ENCODE peak calls at places on chromosomes 7 and 10, in seven cellular contexts. One of them, this sample, is unnamed.

GRCh38 chr7:101210143-101210542 is 7.2 kb downstream of the PLOD3 start:
- DNase-seq in NCI-H2171: no peak
- DNase-seq in heart right ventricle: no peak
- DNase-seq in transverse colon: no peak
- DNase-seq in choroid plexus epithelial cell: no peak
- DNase-seq in activated naive CD4-positive, alpha-beta T cell: no peak
- DNase-seq in BJ: no peak
- DNase-seq in this sample: no peak

GRCh38 chr7:148607151-148607661 is 16.6 kb downstream of the C7orf33 start:
- DNase-seq in transverse colon: no peak
- DNase-seq in heart right ventricle: no peak
- DNase-seq in BJ: no peak
- DNase-seq in activated naive CD4-positive, alpha-beta T cell: no peak
- DNase-seq in choroid plexus epithelial cell: no peak
- DNase-seq in NCI-H2171: no peak
- DNase-seq in this sample: no peak

GRCh38 chr10:133030791-133031190 is 56.9 kb upstream of the ADGRA1 start:
- DNase-seq in activated naive CD4-positive, alpha-beta T cell: no peak
- DNase-seq in transverse colon: no peak
- DNase-seq in heart right ventricle: no peak
- DNase-seq in NCI-H2171: peak; percentile 14
- DNase-seq in BJ: no peak
- DNase-seq in choroid plexus epithelial cell: no peak
- DNase-seq in this sample: no peak

GRCh38 chr7:30285067-30285530 is 702 bp downstream of the ZNRF2 start:
- DNase-seq in choroid plexus epithelial cell: peak; percentile 30
- DNase-seq in BJ: no peak
- DNase-seq in transverse colon: peak; percentile 33
- DNase-seq in activated naive CD4-positive, alpha-beta T cell: no peak
- DNase-seq in heart right ventricle: no peak
- DNase-seq in NCI-H2171: peak; percentile 19
- DNase-seq in this sample: peak; percentile 31

GRCh38 chr7:98202367-98203195 is 8.7 kb upstream of the BHLHA15 start:
- DNase-seq in choroid plexus epithelial cell: peak; percentile 26
- DNase-seq in transverse colon: peak; percentile 74
- DNase-seq in NCI-H2171: no peak
- DNase-seq in heart right ventricle: no peak
- DNase-seq in activated naive CD4-positive, alpha-beta T cell: no peak
- DNase-seq in BJ: no peak
- DNase-seq in this sample: no peak

GRCh38 chr7:124686543-124687161 is 78.9 kb downstream of the GPR37 start:
- DNase-seq in BJ: no peak
- DNase-seq in activated naive CD4-positive, alpha-beta T cell: no peak
- DNase-seq in heart right ventricle: no peak
- DNase-seq in NCI-H2171: no peak
- DNase-seq in choroid plexus epithelial cell: no peak
- DNase-seq in transverse colon: no peak
- DNase-seq in this sample: no peak

GRCh38 chr7:77525231-77525630 is 11.9 kb upstream of the PTPN12 start:
- DNase-seq in choroid plexus epithelial cell: no peak
- DNase-seq in transverse colon: no peak
- DNase-seq in heart right ventricle: no peak
- DNase-seq in BJ: no peak
- DNase-seq in activated naive CD4-positive, alpha-beta T cell: no peak
- DNase-seq in NCI-H2171: no peak
- DNase-seq in this sample: no peak

GRCh38 chr7:117324940-117325339 is 2.1 kb upstream of the WNT2 start:
- DNase-seq in activated naive CD4-positive, alpha-beta T cell: no peak
- DNase-seq in heart right ventricle: no peak
- DNase-seq in choroid plexus epithelial cell: no peak
- DNase-seq in BJ: no peak
- DNase-seq in NCI-H2171: no peak
- DNase-seq in transverse colon: no peak
- DNase-seq in this sample: no peak

GRCh38 chr7:26729150-26729772 is 135.1 kb downstream of the SKAP2 start:
- DNase-seq in NCI-H2171: no peak
- DNase-seq in BJ: no peak
- DNase-seq in choroid plexus epithelial cell: no peak
- DNase-seq in transverse colon: no peak
- DNase-seq in activated naive CD4-positive, alpha-beta T cell: no peak
- DNase-seq in heart right ventricle: no peak
- DNase-seq in this sample: no peak

GRCh38 chr7:36088553-36088952 is 64.5 kb upstream of the EEPD1 start:
- DNase-seq in activated naive CD4-positive, alpha-beta T cell: no peak
- DNase-seq in choroid plexus epithelial cell: no peak
- DNase-seq in heart right ventricle: no peak
- DNase-seq in transverse colon: no peak
- DNase-seq in BJ: no peak
- DNase-seq in NCI-H2171: no peak
- DNase-seq in this sample: no peak

GRCh38 chr7:100476108-100476780 is 2.8 kb downstream of the TSC22D4 start:
- DNase-seq in activated naive CD4-positive, alpha-beta T cell: no peak
- DNase-seq in choroid plexus epithelial cell: no peak
- DNase-seq in BJ: no peak
- DNase-seq in transverse colon: no peak
- DNase-seq in NCI-H2171: no peak
- DNase-seq in heart right ventricle: no peak
- DNase-seq in this sample: no peak

GRCh38 chr10:80204801-80205477 is 398 bp downstream of the ANXA11 start:
- DNase-seq in activated naive CD4-positive, alpha-beta T cell: no peak
- DNase-seq in transverse colon: peak; percentile 47
- DNase-seq in heart right ventricle: peak; percentile 63
- DNase-seq in NCI-H2171: no peak
- DNase-seq in choroid plexus epithelial cell: no peak
- DNase-seq in BJ: no peak
- DNase-seq in this sample: peak; percentile 11

GRCh38 chr10:112815238-112816032 is 134.6 kb upstream of the TCF7L2 start:
- DNase-seq in choroid plexus epithelial cell: peak; percentile 79
- DNase-seq in BJ: peak; percentile 25
- DNase-seq in heart right ventricle: no peak
- DNase-seq in activated naive CD4-positive, alpha-beta T cell: no peak
- DNase-seq in NCI-H2171: no peak
- DNase-seq in transverse colon: no peak
- DNase-seq in this sample: no peak

GRCh38 chr7:24727165-24728120 is 29.8 kb downstream of the GSDME start:
- DNase-seq in transverse colon: no peak
- DNase-seq in NCI-H2171: no peak
- DNase-seq in BJ: no peak
- DNase-seq in activated naive CD4-positive, alpha-beta T cell: no peak
- DNase-seq in choroid plexus epithelial cell: peak; percentile 26
- DNase-seq in heart right ventricle: no peak
- DNase-seq in this sample: no peak

GRCh38 chr10:97785731-97786130 is 13.9 kb upstream of the SFRP5 start:
- DNase-seq in heart right ventricle: no peak
- DNase-seq in activated naive CD4-positive, alpha-beta T cell: no peak
- DNase-seq in choroid plexus epithelial cell: no peak
- DNase-seq in NCI-H2171: no peak
- DNase-seq in BJ: no peak
- DNase-seq in transverse colon: no peak
- DNase-seq in this sample: no peak

GRCh38 chr10:7410306-7410799 is 481 bp downstream of the SFMBT2 start:
- DNase-seq in activated naive CD4-positive, alpha-beta T cell: peak; percentile 11
- DNase-seq in BJ: no peak
- DNase-seq in transverse colon: peak; percentile 16
- DNase-seq in NCI-H2171: no peak
- DNase-seq in heart right ventricle: peak; percentile 41
- DNase-seq in choroid plexus epithelial cell: no peak
- DNase-seq in this sample: peak; percentile 18

GRCh38 chr7:96284838-96285237 is 37.1 kb downstream of the SLC25A13 start:
- DNase-seq in NCI-H2171: no peak
- DNase-seq in choroid plexus epithelial cell: no peak
- DNase-seq in activated naive CD4-positive, alpha-beta T cell: no peak
- DNase-seq in BJ: no peak
- DNase-seq in transverse colon: no peak
- DNase-seq in heart right ventricle: no peak
- DNase-seq in this sample: no peak

GRCh38 chr7:125747966-125748365 is 818.3 kb upstream of the POT1 start:
- DNase-seq in heart right ventricle: no peak
- DNase-seq in BJ: no peak
- DNase-seq in choroid plexus epithelial cell: no peak
- DNase-seq in activated naive CD4-positive, alpha-beta T cell: no peak
- DNase-seq in NCI-H2171: no peak
- DNase-seq in transverse colon: no peak
- DNase-seq in this sample: no peak

GRCh38 chr7:110803602-110804143 is 287.3 kb upstream of the LRRN3 start:
- DNase-seq in BJ: no peak
- DNase-seq in activated naive CD4-positive, alpha-beta T cell: no peak
- DNase-seq in choroid plexus epithelial cell: no peak
- DNase-seq in transverse colon: peak; percentile 10
- DNase-seq in heart right ventricle: no peak
- DNase-seq in NCI-H2171: no peak
- DNase-seq in this sample: no peak

GRCh38 chr7:39682042-39682441 is 58.7 kb downstream of the RALA start:
- DNase-seq in choroid plexus epithelial cell: peak; percentile 12
- DNase-seq in transverse colon: no peak
- DNase-seq in heart right ventricle: no peak
- DNase-seq in activated naive CD4-positive, alpha-beta T cell: no peak
- DNase-seq in NCI-H2171: no peak
- DNase-seq in BJ: no peak
- DNase-seq in this sample: no peak

GRCh38 chr7:43758861-43759683 is 592 bp downstream of the BLVRA start:
- DNase-seq in activated naive CD4-positive, alpha-beta T cell: peak; percentile 7
- DNase-seq in choroid plexus epithelial cell: peak; percentile 37
- DNase-seq in transverse colon: peak; percentile 32
- DNase-seq in NCI-H2171: no peak
- DNase-seq in BJ: no peak
- DNase-seq in heart right ventricle: peak; percentile 36
- DNase-seq in this sample: peak; percentile 41

GRCh38 chr7:155643804-155644177 is 670 bp upstream of the RBM33 start:
- DNase-seq in heart right ventricle: no peak
- DNase-seq in NCI-H2171: no peak
- DNase-seq in transverse colon: no peak
- DNase-seq in activated naive CD4-positive, alpha-beta T cell: no peak
- DNase-seq in BJ: no peak
- DNase-seq in choroid plexus epithelial cell: peak; percentile 36
- DNase-seq in this sample: no peak

GRCh38 chr7:151759591-151760042 is 117.3 kb downstream of the PRKAG2 start:
- DNase-seq in NCI-H2171: peak; percentile 33
- DNase-seq in transverse colon: peak; percentile 53
- DNase-seq in activated naive CD4-positive, alpha-beta T cell: peak; percentile 6
- DNase-seq in BJ: no peak
- DNase-seq in choroid plexus epithelial cell: peak; percentile 79
- DNase-seq in heart right ventricle: no peak
- DNase-seq in this sample: peak; percentile 63

GRCh38 chr7:92595281-92595680 is 5.1 kb upstream of the FAM133B start:
- DNase-seq in choroid plexus epithelial cell: no peak
- DNase-seq in heart right ventricle: no peak
- DNase-seq in transverse colon: no peak
- DNase-seq in activated naive CD4-positive, alpha-beta T cell: no peak
- DNase-seq in BJ: peak; percentile 81
- DNase-seq in NCI-H2171: no peak
- DNase-seq in this sample: no peak

GRCh38 chr7:121429803-121430202 is 33.7 kb upstream of the FAM3C start:
- DNase-seq in BJ: no peak
- DNase-seq in NCI-H2171: no peak
- DNase-seq in heart right ventricle: no peak
- DNase-seq in choroid plexus epithelial cell: no peak
- DNase-seq in transverse colon: no peak
- DNase-seq in activated naive CD4-positive, alpha-beta T cell: no peak
- DNase-seq in this sample: no peak

GRCh38 chr7:131370523-131370968 is 42.9 kb downstream of the MKLN1 start:
- DNase-seq in NCI-H2171: no peak
- DNase-seq in choroid plexus epithelial cell: peak; percentile 74
- DNase-seq in activated naive CD4-positive, alpha-beta T cell: no peak
- DNase-seq in heart right ventricle: no peak
- DNase-seq in BJ: no peak
- DNase-seq in transverse colon: no peak
- DNase-seq in this sample: no peak

GRCh38 chr7:134315679-134316538 is 821 bp downstream of the SLC35B4 start:
- DNase-seq in choroid plexus epithelial cell: peak; percentile 51
- DNase-seq in NCI-H2171: no peak
- DNase-seq in activated naive CD4-positive, alpha-beta T cell: no peak
- DNase-seq in BJ: no peak
- DNase-seq in transverse colon: no peak
- DNase-seq in heart right ventricle: no peak
- DNase-seq in this sample: no peak